ENCODE peak calls at places on chromosomes 6 and 20, in five cellular contexts. E is activated T-helper 2 cell treated with anti-CD3 and anti-CD28 coated beads, Interferon-gamma antibody, Interleukin-2, Interleukin-4, amounts not matched to agents 10 μg/mL and 5 μg/mL and 100 μg/mL, durations not matched to agents 14 hours and 24 hours and 36 hours; A is nucleus accumbens; S is psoas muscle; D is heart right ventricle. R is an unnamed sample.

GRCh38 chr20:52129611-52130010 is 62.0 kb downstream of the ZFP64 start:
- DNase-seq in E (no peak), A (no peak), S (no peak), D (no peak), R (no peak)

GRCh38 chr6:85866373-85866740 is 223.7 kb upstream of the SYNCRIP start:
- DNase-seq in E (no peak), A (no peak), S (no peak), D (no peak), R (no peak)

GRCh38 chr20:17976305-17976704 is 7.5 kb downstream of the MGME1 start:
- DNase-seq in E (no peak), A (no peak), S (no peak), D (no peak), R (no peak)

GRCh38 chr6:130969807-130970491 is 93.1 kb downstream of the EPB41L2 start:
- DNase-seq in E (no peak), A (no peak), S (peak), D (peak), R (peak)

GRCh38 chr6:14046476-14047068 is 71.0 kb upstream of the CD83 start:
- DNase-seq in E (peak), A (no peak), S (no peak), D (no peak), R (no peak)

GRCh38 chr6:38509713-38510112 is 130.0 kb downstream of the BTBD9 start:
- DNase-seq in E (no peak), A (no peak), S (no peak), D (no peak), R (no peak)

GRCh38 chr20:43189614-43190331 is at the start of gene PTPRT:
- DNase-seq in E (no peak), A (no peak), S (no peak), D (no peak), R (no peak)

GRCh38 chr20:3716195-3716834 is 3.9 kb upstream of the SIGLEC1 start:
- DNase-seq in E (no peak), A (no peak), S (peak), D (peak), R (peak)

GRCh38 chr20:56391596-56392281 is at the start of gene AURKA:
- DNase-seq in E (no peak), A (no peak), S (no peak), D (no peak), R (no peak)

GRCh38 chr6:16103708-16104107 is 25.2 kb upstream of the MYLIP start:
- DNase-seq in E (no peak), A (no peak), S (no peak), D (no peak), R (no peak)

GRCh38 chr6:5151955-5152401 is 66.8 kb downstream of the PPP1R3G start:
- DNase-seq in E (no peak), A (peak), S (no peak), D (no peak), R (no peak)

GRCh38 chr6:167827588-167828324 is 1.0 kb downstream of the AFDN start:
- DNase-seq in E (no peak), A (no peak), S (peak), D (peak), R (peak)

GRCh38 chr20:1322511-1323245 is 6.3 kb downstream of the SDCBP2 start:
- DNase-seq in E (no peak), A (no peak), S (no peak), D (peak), R (peak)

GRCh38 chr6:157548635-157549467 is 167.9 kb downstream of the ZDHHC14 start:
- DNase-seq in E (no peak), A (no peak), S (no peak), D (no peak), R (no peak)

GRCh38 chr6:29816030-29816429 is 11.6 kb upstream of the HLA-G start:
- DNase-seq in E (no peak), A (no peak), S (no peak), D (no peak), R (no peak)

GRCh38 chr20:24662756-24663399 is 193.4 kb downstream of the SYNDIG1 start:
- DNase-seq in E (no peak), A (no peak), S (no peak), D (no peak), R (no peak)

GRCh38 chr6:150634641-150635292 is 35.1 kb downstream of the PLEKHG1 start:
- DNase-seq in E (no peak), A (no peak), S (no peak), D (no peak), R (no peak)

GRCh38 chr6:111482959-111483735 is at the start of gene REV3L:
- DNase-seq in E (peak), A (peak), S (peak), D (peak), R (peak)

GRCh38 chr20:51480507-51481270 is 61.8 kb downstream of the NFATC2 start:
- DNase-seq in E (peak), A (no peak), S (no peak), D (no peak), R (no peak)

GRCh38 chr6:96794980-96795379 is 42.3 kb downstream of the GPR63 start:
- DNase-seq in E (no peak), A (no peak), S (no peak), D (no peak), R (no peak)

GRCh38 chr6:16473908-16474791 is 235.8 kb downstream of the GMPR start:
- DNase-seq in E (no peak), A (no peak), S (no peak), D (no peak), R (no peak)

R was measured in left ventricle myocardium superior.